ENCODE peak calls at places on chromosomes 6 and 20, in four cellular contexts. K is heart right ventricle, R is hepatocyte, U is fibroblast of lung. F is an unnamed sample.

GRCh38 chr6:160391419-160392116 is 43.4 kb downstream of the SLC22A3 start:
- DNase-seq in K (no peak), R (peak; percentile 85), U (peak; percentile 49), F (no peak)

GRCh38 chr20:47551240-47551639 is 49.6 kb downstream of the NCOA3 start:
- DNase-seq in K (no peak), R (no peak), U (no peak), F (no peak)

GRCh38 chr6:111057074-111057752 is 30.1 kb upstream of the SLC16A10 start:
- DNase-seq in K (peak; percentile 18), R (peak; percentile 63), U (peak; percentile 25), F (no peak)

GRCh38 chr6:42295181-42295580 is 77.5 kb upstream of the MRPS10 start:
- DNase-seq in K (no peak), R (no peak), U (no peak), F (no peak)

GRCh38 chr20:24767623-24768100 is 181.4 kb upstream of the CST7 start:
- DNase-seq in K (no peak), R (no peak), U (no peak), F (no peak)

GRCh38 chr6:82910818-82911217 is 154.8 kb downstream of the UBE3D start:
- DNase-seq in K (no peak), R (no peak), U (no peak), F (no peak)

GRCh38 chr20:51312480-51312783 is 230.1 kb downstream of the NFATC2 start:
- DNase-seq in K (no peak), R (no peak), U (no peak), F (no peak)

GRCh38 chr6:117540670-117541069 is 58.2 kb downstream of the DCBLD1 start:
- DNase-seq in K (no peak), R (no peak), U (peak; percentile 39), F (no peak)

GRCh38 chr20:51428451-51429143 is 113.9 kb downstream of the NFATC2 start:
- DNase-seq in K (peak; percentile 53), R (peak; percentile 79), U (peak; percentile 64), F (peak; percentile 45)

GRCh38 chr6:104525677-104526322 is 333.9 kb downstream of the HACE1 start:
- DNase-seq in K (peak; percentile 59), R (peak; percentile 89), U (peak; percentile 59), F (peak; percentile 66)

GRCh38 chr6:101541873-101542272 is 148.4 kb downstream of the GRIK2 start:
- DNase-seq in K (no peak), R (no peak), U (no peak), F (no peak)

GRCh38 chr20:34012330-34012729 is 18.6 kb downstream of the RALY start:
- DNase-seq in K (no peak), R (no peak), U (no peak), F (no peak)

GRCh38 chr6:107576852-107577251 is 86.9 kb downstream of the SOBP start:
- DNase-seq in K (no peak), R (no peak), U (peak; percentile 84), F (no peak)

GRCh38 chr6:35919827-35920751 is 809 bp downstream of the SRPK1 start:
- DNase-seq in K (no peak), R (peak; percentile 71), U (peak; percentile 74), F (peak; percentile 26)

GRCh38 chr6:66558189-66558588 is 851.2 kb upstream of the EYS start:
- DNase-seq in K (no peak), R (no peak), U (no peak), F (no peak)

GRCh38 chr20:22490287-22491187 is 93.8 kb downstream of the FOXA2 start:
- DNase-seq in K (no peak), R (peak; percentile 92), U (no peak), F (no peak)

GRCh38 chr20:19964289-19965263 is 52.6 kb upstream of the NAA20 start:
- DNase-seq in K (no peak), R (peak; percentile 81), U (peak; percentile 86), F (peak; percentile 70)

GRCh38 chr6:44456070-44456965 is 68.8 kb downstream of the CDC5L start:
- DNase-seq in K (no peak), R (peak; percentile 63), U (peak; percentile 71), F (no peak)

GRCh38 chr20:4435210-4435609 is 286.5 kb upstream of the PRND start:
- DNase-seq in K (no peak), R (no peak), U (peak; percentile 25), F (no peak)

GRCh38 chr6:157429248-157429647 is 48.3 kb downstream of the ZDHHC14 start:
- DNase-seq in K (no peak), R (no peak), U (no peak), F (no peak)
- H3K27ac ChIP-seq in K (peak overlapping the region; percentile 91), R (peak overlapping the region; percentile 82), U (no peak overlapping the region), F (no peak overlapping the region)

DNA sequence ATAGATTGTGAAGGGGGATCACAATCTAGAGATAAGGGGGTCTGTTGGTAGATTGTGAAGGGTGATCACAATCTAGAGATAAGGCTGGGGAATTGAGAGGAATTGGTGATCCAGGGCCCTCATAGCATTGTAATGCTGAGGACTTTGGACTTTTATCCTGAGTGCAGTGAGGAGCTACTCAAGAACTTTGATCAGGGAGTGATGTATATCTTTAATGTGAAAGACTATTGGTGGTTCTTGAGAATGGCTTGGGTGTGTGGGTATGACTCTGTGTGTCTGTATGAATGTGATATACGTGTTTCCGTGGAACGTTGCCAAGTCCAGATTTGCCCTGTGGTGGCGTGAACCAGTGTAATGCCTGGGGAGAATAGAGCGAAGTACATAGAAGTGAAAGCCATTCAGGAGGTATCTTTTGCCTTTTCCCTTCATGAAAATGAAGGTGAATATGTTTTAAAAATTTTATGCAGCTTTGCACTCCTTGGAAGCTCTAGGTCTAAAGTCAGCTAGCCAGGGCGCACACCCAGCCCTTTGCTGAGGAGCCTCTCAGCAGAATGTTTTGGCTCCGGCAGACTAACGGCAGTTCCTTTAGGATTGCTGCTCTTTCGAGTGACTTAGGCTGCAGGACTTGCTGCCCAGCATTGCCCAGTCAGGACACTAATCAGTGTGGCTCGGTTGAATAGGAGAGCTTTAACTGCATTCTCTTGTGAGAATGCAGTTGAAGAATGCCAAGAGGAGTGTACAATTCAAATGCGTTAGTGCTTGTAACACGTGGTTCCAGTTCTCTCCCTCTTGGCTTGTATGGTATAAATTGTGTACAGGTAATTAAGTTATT is 3.5 kb downstream of the ZFAND3 start:
- DNase-seq in K (no peak), R (peak; percentile 68), U (peak; percentile 58), F (no peak)
- H3K4me1 ChIP-seq in K (peaks cover 70% of the 10 kb centered on the region), R (peaks cover 33% of the 10 kb centered on the region), U (peaks cover 8% of the 10 kb centered on the region), F (peaks cover 78% of the 10 kb centered on the region)

DNA sequence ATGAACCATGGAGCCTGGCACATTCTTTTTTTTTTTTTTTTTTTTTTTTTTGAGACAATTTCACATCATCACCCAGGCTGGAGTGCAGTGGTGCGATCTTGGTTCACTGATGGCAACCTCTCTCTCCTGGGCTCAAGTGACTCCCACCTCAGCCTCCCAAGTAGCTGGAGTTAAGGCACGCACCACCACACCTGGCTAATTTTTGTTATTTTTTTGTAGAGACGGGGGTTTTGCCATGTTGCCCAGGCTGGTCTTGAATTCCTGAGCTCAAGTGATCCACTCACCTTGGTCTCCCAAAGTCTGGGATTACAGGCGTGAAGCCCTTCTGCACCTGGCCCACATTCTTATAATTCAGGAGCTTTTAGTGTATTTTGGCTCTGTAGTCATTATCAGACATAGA is 17.4 kb downstream of the ARID1B start:
- DNase-seq in K (no peak), R (no peak), U (no peak), F (no peak)
- H3K27ac ChIP-seq in K (no peak overlapping the region), R (no peak overlapping the region), U (no peak overlapping the region), F (no peak overlapping the region)

GRCh38 chr20:48784273-48784641 is 43.5 kb downstream of the PREX1 start:
- DNase-seq in K (no peak), R (no peak), U (no peak), F (no peak)

GRCh38 chr20:48781634-48782033 is 46.2 kb downstream of the PREX1 start:
- DNase-seq in K (no peak), R (no peak), U (no peak), F (no peak)

GRCh38 chr20:48782073-48782472 is 45.7 kb downstream of the PREX1 start:
- DNase-seq in K (no peak), R (no peak), U (no peak), F (no peak)

GRCh38 chr20:48783533-48784272 is 44.1 kb downstream of the PREX1 start:
- DNase-seq in K (no peak), R (no peak), U (peak; percentile 21), F (no peak)

GRCh38 chr20:48782901-48783308 is 44.9 kb downstream of the PREX1 start:
- DNase-seq in K (no peak), R (no peak), U (no peak), F (no peak)
- H3K4me1 ChIP-seq in K (no peaks in the 10 kb centered on the region), R (no peaks in the 10 kb centered on the region), U (no peaks in the 10 kb centered on the region), F (no peaks in the 10 kb centered on the region)

GRCh38 chr6:125791820-125792165 is 1.0 kb downstream of the NCOA7 start:
- DNase-seq in K (no peak), R (no peak), U (no peak), F (no peak)

GRCh38 chr6:125791151-125791819 is 525 bp downstream of the NCOA7 start:
- DNase-seq in K (peak; percentile 30), R (peak; percentile 71), U (peak; percentile 58), F (no peak)

GRCh38 chr6:125789167-125789566 is 1.6 kb upstream of the NCOA7 start:
- DNase-seq in K (no peak), R (no peak), U (no peak), F (no peak)

GRCh38 chr6:125789576-125790402 is 971 bp upstream of the NCOA7 start:
- DNase-seq in K (peak; percentile 38), R (peak; percentile 73), U (peak; percentile 50), F (peak; percentile 58)

GRCh38 chr6:125790403-125791150 is at the start of gene NCOA7:
- DNase-seq in K (peak; percentile 86), R (peak; percentile 86), U (peak; percentile 77), F (peak; percentile 90)
- H3K27ac ChIP-seq in K (peak within 1 kb of the TSS; percentile 96), R (peak within 1 kb of the TSS; percentile 99), U (peak within 1 kb of the TSS; percentile 85), F (peak within 1 kb of the TSS; percentile 87)

DNA sequence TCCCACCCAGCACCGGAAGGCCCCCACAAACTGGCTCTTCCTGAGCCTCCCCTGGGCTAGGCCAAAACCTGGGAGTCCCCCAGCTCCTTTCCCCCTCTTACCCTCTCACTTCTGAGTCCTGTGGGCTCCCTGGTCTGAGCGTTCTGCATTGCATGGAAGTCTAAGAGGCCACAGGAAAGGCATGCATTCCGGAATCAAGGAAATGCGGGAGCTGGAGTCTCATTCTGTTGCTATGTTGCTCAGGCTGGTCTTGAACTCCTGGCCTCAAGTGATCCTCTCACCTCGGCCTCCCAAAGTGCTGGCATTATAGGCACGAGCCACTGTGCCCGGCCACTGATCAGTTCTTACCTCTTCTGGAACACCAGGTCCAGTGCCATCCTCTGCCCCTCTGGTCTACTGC is 45.9 kb downstream of the UBE2V1 start:
- DNase-seq in K (no peak), R (no peak), U (no peak), F (no peak)
- H3K4me1 ChIP-seq in K (peaks cover 3% of the 10 kb centered on the region), R (no peaks in the 10 kb centered on the region), U (no peaks in the 10 kb centered on the region), F (peaks cover 6% of the 10 kb centered on the region)

GRCh38 chr6:121491576-121491975 is 56.1 kb downstream of the GJA1 start:
- DNase-seq in K (no peak), R (no peak), U (peak; percentile 53), F (no peak)
- H3K27ac ChIP-seq in K (no peak overlapping the region), R (no peak overlapping the region), U (no peak overlapping the region), F (no peak overlapping the region)